ENCODE peak calls at places on chromosomes 12 and 14, in four cellular contexts. H is ovary, S is right cardiac atrium, D is H7. R is an unnamed sample.

GRCh38 chr12:89800435-89800834 is 91.8 kb upstream of the ATP2B1 start:
- DNase-seq in H (no peak), S (no peak), D (no peak), R (no peak)

GRCh38 chr14:99037777-99038176 is 234.2 kb downstream of the BCL11B start:
- DNase-seq in S (no peak), H (no peak), D (peak), R (peak)

GRCh38 chr14:85415015-85415712 is 114.8 kb upstream of the FLRT2 start:
- DNase-seq in S (peak), D (peak), H (peak), R (no peak)

GRCh38 chr14:64303471-64303917 is 9.3 kb upstream of the ESR2 start:
- DNase-seq in S (no peak), H (no peak), D (peak), R (peak)

GRCh38 chr12:127711108-127711507 is 555.9 kb upstream of the TMEM132C start:
- DNase-seq in S (no peak), D (peak), H (no peak), R (no peak)

GRCh38 chr14:99600232-99600888 is 3.6 kb downstream of the CCDC85C start:
- DNase-seq in S (no peak), H (no peak), D (no peak), R (no peak)

GRCh38 chr14:76019676-76020075 is 34.1 kb downstream of the IFT43 start:
- DNase-seq in S (no peak), D (no peak), H (no peak), R (no peak)

GRCh38 chr12:94571556-94571955 is 78.8 kb downstream of the TMCC3 start:
- DNase-seq in H (peak), S (peak), D (no peak), R (no peak)

GRCh38 chr12:21717756-21718155 is 56.8 kb downstream of the KCNJ8 start:
- DNase-seq in D (no peak), H (no peak), S (no peak), R (no peak)

GRCh38 chr12:122977153-122977552 is 2.1 kb downstream of the OGFOD2 start:
- DNase-seq in H (no peak), D (no peak), S (peak), R (no peak)

GRCh38 chr12:122979001-122979907 is 1.2 kb upstream of the ARL6IP4 start:
- DNase-seq in H (no peak), S (peak), D (no peak), R (no peak)

GRCh38 chr12:122977655-122978392 is 2.7 kb upstream of the ARL6IP4 start:
- DNase-seq in S (peak), H (no peak), D (no peak), R (no peak)

GRCh38 chr12:122979908-122980191 is 631 bp upstream of the ARL6IP4 start:
- DNase-seq in H (no peak), D (no peak), S (no peak), R (no peak)

GRCh38 chr12:122978507-122978955 is 1.9 kb upstream of the ARL6IP4 start:
- DNase-seq in D (no peak), S (peak), H (no peak), R (no peak)
- H3K4me3 ChIP-seq in D (no peak), S (no peak), H (no peak), R (no peak)

GRCh38 chr12:49541911-49542505 is 3.2 kb downstream of the KCNH3 start:
- DNase-seq in S (no peak), H (no peak), D (peak), R (no peak)

GRCh38 chr12:49541140-49541861 is 2.5 kb downstream of the KCNH3 start:
- DNase-seq in D (peak), H (no peak), S (no peak), R (no peak)

GRCh38 chr12:49542592-49543160 is 3.8 kb downstream of the KCNH3 start:
- DNase-seq in S (no peak), D (peak), H (no peak), R (no peak)

GRCh38 chr12:49543914-49544815 is 5.3 kb downstream of the KCNH3 start:
- DNase-seq in D (peak), S (no peak), H (no peak), R (no peak)

GRCh38 chr12:49543221-49543913 is 4.5 kb downstream of the KCNH3 start:
- DNase-seq in D (peak), H (no peak), S (no peak), R (no peak)
- H3K4me3 ChIP-seq in D (no peak), H (no peak), S (no peak), R (no peak)

GRCh38 chr12:117689857-117690256 is 278.9 kb downstream of the KSR2 start:
- DNase-seq in D (no peak), H (no peak), S (no peak), R (no peak)

GRCh38 chr12:117684471-117684870 is 284.3 kb downstream of the KSR2 start:
- DNase-seq in H (no peak), S (no peak), D (no peak), R (no peak)

GRCh38 chr12:117685115-117685926 is 283.5 kb downstream of the KSR2 start:
- DNase-seq in D (peak), S (peak), H (peak), R (no peak)

GRCh38 chr12:117686210-117686609 is 282.6 kb downstream of the KSR2 start:
- DNase-seq in D (no peak), S (no peak), H (no peak), R (no peak)

GRCh38 chr12:117686911-117687377 is 281.8 kb downstream of the KSR2 start:
- DNase-seq in S (no peak), D (no peak), H (no peak), R (no peak)
- H3K4me3 ChIP-seq in S (no peak), D (no peak), H (no peak), R (no peak)

GRCh38 chr12:65586796-65587195 is 237.5 kb upstream of the HMGA2 start:
- DNase-seq in S (no peak), H (no peak), D (no peak), R (no peak)
- H3K4me3 ChIP-seq in S (no peak), H (no peak), D (no peak), R (no peak)

GRCh38 chr12:49537231-49537708 is 1.6 kb upstream of the KCNH3 start:
- DNase-seq in D (peak), H (no peak), S (no peak), R (no peak)
- H3K4me3 ChIP-seq in D (peak), H (peak), S (peak), R (no peak)

GRCh38 chr14:96626121-96626768 is 124.1 kb downstream of the PAPOLA start:
- DNase-seq in S (no peak), H (no peak), D (no peak), R (no peak)

GRCh38 chr14:96623676-96624484 is 121.7 kb downstream of the PAPOLA start:
- DNase-seq in D (peak), S (no peak), H (no peak), R (no peak)

GRCh38 chr14:96625436-96625945 is 123.3 kb downstream of the PAPOLA start:
- DNase-seq in S (no peak), D (no peak), H (no peak), R (no peak)

GRCh38 chr14:96624661-96625435 is 122.7 kb downstream of the PAPOLA start:
- DNase-seq in D (peak), H (no peak), S (no peak), R (no peak)

DNA sequence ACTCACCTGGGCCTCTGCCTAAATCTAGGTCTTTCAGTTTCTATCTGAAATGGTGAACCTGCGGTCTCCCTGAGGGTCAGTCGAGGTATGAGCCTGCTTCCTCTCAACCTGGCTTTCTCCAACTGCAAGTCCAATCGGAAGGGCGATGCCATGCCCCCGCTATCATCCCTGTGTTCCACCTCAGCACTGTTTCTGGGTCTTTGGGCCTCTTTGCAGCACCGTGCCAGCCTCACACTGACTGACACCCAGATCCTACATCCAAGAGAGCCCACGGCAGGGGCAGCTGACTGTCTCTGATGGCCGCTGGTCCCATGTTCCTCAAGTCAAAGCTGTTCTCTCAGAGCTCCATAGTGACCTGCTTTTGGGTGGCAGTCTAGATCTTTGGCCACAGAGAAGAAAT is 120.7 kb downstream of the PAPOLA start:
- DNase-seq in D (no peak), S (no peak), H (no peak), R (no peak)
- H3K4me3 ChIP-seq in D (no peak), S (no peak), H (no peak), R (no peak)

DNA sequence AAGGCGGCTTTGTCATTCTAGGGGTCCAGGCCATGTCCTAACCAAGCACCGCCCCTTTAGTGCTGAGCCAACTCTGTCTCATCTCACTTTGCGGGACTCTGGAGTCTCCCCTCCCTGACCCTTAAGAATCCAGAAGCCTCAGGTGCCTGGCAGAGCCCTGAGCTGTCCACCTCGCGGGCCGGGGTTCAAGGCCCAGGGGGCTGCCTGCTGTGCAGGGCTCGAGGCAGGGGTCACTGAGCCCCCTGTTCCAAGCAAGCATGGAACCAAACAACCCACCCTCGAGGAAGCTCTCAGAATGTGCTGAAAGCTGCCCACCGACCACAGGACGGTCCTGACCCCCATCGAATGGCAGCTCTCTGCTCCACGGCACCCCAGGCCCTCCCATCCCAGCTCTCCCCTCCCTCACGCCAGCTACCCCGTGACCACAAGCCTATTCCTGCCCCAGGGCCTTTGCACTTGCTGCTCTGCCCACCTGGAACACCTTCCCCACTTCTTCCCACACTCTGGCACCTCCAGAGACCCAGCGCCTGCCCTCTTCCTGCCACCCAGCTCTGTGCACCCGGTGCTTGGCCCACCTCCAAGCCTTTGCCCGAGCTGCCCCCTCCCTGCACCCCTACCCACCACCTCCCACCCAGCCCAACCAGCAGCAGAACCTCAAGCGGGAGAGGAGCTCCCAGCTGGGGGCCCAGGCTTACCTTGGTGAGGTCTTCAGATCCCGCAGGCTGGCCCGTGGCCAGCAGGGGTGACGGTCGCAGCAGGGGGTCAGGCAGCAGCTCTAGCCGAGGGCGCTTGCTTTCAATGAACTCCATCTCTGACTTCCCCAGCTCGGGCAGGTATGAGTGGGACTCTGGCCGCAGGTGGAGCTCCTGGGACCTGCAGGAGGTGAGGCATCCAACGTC is 84.3 kb downstream of the NCOR2 start:
- DNase-seq in S (peak), D (peak), H (no peak), R (no peak)
- H3K4me3 ChIP-seq in S (no peak), D (no peak), H (no peak), R (no peak)

DNA sequence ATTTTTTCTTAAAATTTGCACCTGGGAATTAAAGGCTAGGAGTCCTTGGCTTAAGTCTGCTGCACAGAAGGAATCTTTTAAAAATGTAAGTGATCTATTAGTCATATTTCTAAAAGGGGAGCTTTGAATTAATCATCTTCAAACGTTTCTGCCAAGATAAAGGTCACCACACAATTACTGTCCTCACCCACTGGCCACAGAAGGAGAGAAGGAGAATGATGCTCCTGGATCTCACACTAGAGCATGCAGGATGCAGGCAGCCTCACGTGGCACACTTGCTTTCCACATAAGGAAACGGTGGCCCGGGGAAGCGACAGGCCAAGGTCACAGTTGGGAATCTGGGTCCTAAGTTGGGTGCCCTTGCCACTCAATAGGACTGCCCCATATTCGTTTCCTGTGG is 16.9 kb downstream of the PLEKHG7 start:
- DNase-seq in S (no peak), D (no peak), H (no peak), R (no peak)
- H3K4me3 ChIP-seq in S (no peak), D (no peak), H (no peak), R (no peak)

R was measured in Jurkat, Clone E6-1.